ENCODE peak calls at places on chromosomes 3 and 15, in six cellular contexts. W is activated naive CD4-positive, alpha-beta T cell treated with Interleukin-2 at 50 U/mL for 16 hours; M is psoas muscle; E is fibroblast of mammary gland; K is EL; O is NCI-H774. X is an unnamed sample.

GRCh38 chr15:60612400-60613048 is 133.6 kb upstream of the ICE2 start:
- DNase-seq in W (no peak), E (peak; percentile 31), O (no peak), M (no peak), K (no peak), X (peak; percentile 54)

GRCh38 chr3:172696357-172696756 is 14.5 kb downstream of the NCEH1 start:
- DNase-seq in K (no peak), E (no peak), W (no peak), O (no peak), M (no peak), X (no peak)

GRCh38 chr3:172189213-172189612 is 149.8 kb downstream of the FNDC3B start:
- DNase-seq in W (no peak), O (no peak), M (no peak), K (no peak), E (no peak), X (no peak)

GRCh38 chr15:40957041-40957555 is 3.8 kb downstream of the CHAC1 start:
- DNase-seq in W (no peak), E (no peak), O (no peak), K (no peak), M (no peak), X (no peak)

GRCh38 chr3:50274371-50275104 is 4.3 kb upstream of the LSMEM2 start:
- DNase-seq in O (peak; percentile 21), M (peak; percentile 69), W (peak; percentile 77), E (peak; percentile 52), K (peak; percentile 52), X (peak; percentile 71)

GRCh38 chr15:91872356-91873132 is 19.0 kb downstream of the SLCO3A1 start:
- DNase-seq in O (no peak), M (no peak), W (no peak), K (no peak), E (no peak), X (no peak)

GRCh38 chr3:129001101-129001816 is at the start of gene EFCC1:
- DNase-seq in O (no peak), K (peak; percentile 26), M (peak; percentile 77), E (no peak), W (no peak), X (peak; percentile 53)

GRCh38 chr3:72655151-72655551 is 193.1 kb downstream of the SHQ1 start:
- DNase-seq in O (no peak), E (peak; percentile 14), W (no peak), K (no peak), M (no peak), X (peak; percentile 26)

GRCh38 chr3:119595639-119596329 is 1.9 kb upstream of the PLA1A start:
- DNase-seq in K (no peak), M (no peak), E (peak; percentile 19), O (no peak), W (no peak), X (peak; percentile 26)

GRCh38 chr15:101086394-101087171 is 165.3 kb downstream of the CHSY1 start:
- DNase-seq in K (no peak), O (no peak), E (no peak), M (no peak), W (no peak), X (no peak)

GRCh38 chr3:78670087-78670486 is 1097.7 kb downstream of the ROBO1 start:
- DNase-seq in M (no peak), K (no peak), W (no peak), O (no peak), E (no peak), X (no peak)

GRCh38 chr15:25173241-25174028 is 218.6 kb downstream of the SNRPN start:
- DNase-seq in E (no peak), W (no peak), K (no peak), M (peak; percentile 1), O (no peak), X (no peak)

X was measured in GM23248.